ENCODE peak calls at places on chromosome 4, in six cellular contexts. U, H, A, C, T and W are unnamed samples.

GRCh38 chr4:71296945-71297344 is 41.9 kb upstream of the SLC4A4 start:
- DNase-seq in C (no peak), U (no peak), T (no peak), H (no peak), A (no peak), W (no peak)

GRCh38 chr4:13535118-13535517 is 9.2 kb downstream of the NKX3-2 start:
- DNase-seq in A (no peak), H (no peak), C (no peak), T (no peak), U (no peak), W (no peak)

GRCh38 chr4:141153751-141154510 is 20.7 kb upstream of the RNF150 start:
- DNase-seq in T (no peak), A (no peak), H (no peak), C (no peak), U (no peak), W (no peak)

GRCh38 chr4:64230709-64231310 is 178.4 kb downstream of the TECRL start:
- DNase-seq in C (no peak), A (no peak), H (no peak), T (peak), U (peak), W (no peak)

GRCh38 chr4:181896609-181897008 is 346.6 kb upstream of the TENM3 start:
- DNase-seq in A (no peak), C (no peak), H (no peak), T (no peak), U (no peak), W (no peak)

GRCh38 chr4:108175966-108176365 is 7.2 kb upstream of the LEF1 start:
- DNase-seq in C (no peak), A (no peak), H (no peak), T (no peak), U (no peak), W (no peak)

GRCh38 chr4:28229092-28229491 is 1368.5 kb downstream of the STIM2 start:
- DNase-seq in T (no peak), A (no peak), H (no peak), U (peak), C (no peak), W (no peak)

GRCh38 chr4:15755321-15755750 is 22.8 kb upstream of the CD38 start:
- DNase-seq in A (no peak), H (no peak), C (no peak), U (no peak), T (no peak), W (no peak)

GRCh38 chr4:42627887-42628646 is 28.8 kb downstream of the ATP8A1 start:
- DNase-seq in H (peak), A (no peak), U (peak), C (peak), T (no peak), W (peak)

GRCh38 chr4:116229420-116229819 is 856.0 kb downstream of the TRAM1L1 start:
- DNase-seq in T (no peak), A (no peak), U (no peak), H (no peak), C (no peak), W (no peak)

GRCh38 chr4:108635070-108635655 is 14.8 kb downstream of the RPL34 start:
- DNase-seq in U (no peak), T (no peak), A (no peak), C (no peak), H (no peak), W (no peak)

GRCh38 chr4:10612476-10612875 is 72.1 kb downstream of the CLNK start:
- DNase-seq in T (no peak), H (no peak), U (no peak), A (no peak), C (no peak), W (no peak)

GRCh38 chr4:163048447-163048846 is 118.2 kb downstream of the NAF1 start:
- DNase-seq in T (no peak), H (no peak), U (peak), C (no peak), A (no peak), W (no peak)

GRCh38 chr4:55509272-55509671 is 37.4 kb downstream of the CLOCK start:
- DNase-seq in U (no peak), A (no peak), T (no peak), C (no peak), H (no peak), W (no peak)

GRCh38 chr4:147731611-147732515 is at the start of gene ARHGAP10:
- DNase-seq in C (peak), A (peak), U (peak), T (no peak), H (peak), W (peak)

GRCh38 chr4:87657525-87657924 is 7.4 kb downstream of the DMP1 start:
- DNase-seq in T (no peak), U (peak), H (no peak), A (no peak), C (no peak), W (no peak)

GRCh38 chr4:154586296-154587033 is 4.1 kb downstream of the FGA start:
- DNase-seq in U (no peak), A (no peak), T (no peak), C (no peak), H (no peak), W (no peak)

GRCh38 chr4:153521467-153521866 is 55.3 kb downstream of the TMEM131L start:
- DNase-seq in T (no peak), H (no peak), A (no peak), U (no peak), C (no peak), W (peak)

GRCh38 chr4:78545275-78546246 is 6.0 kb upstream of the ANXA3 start:
- DNase-seq in C (no peak), H (no peak), U (no peak), T (no peak), A (no peak), W (no peak)

GRCh38 chr4:33649015-33649414 is 2595.3 kb downstream of the ARAP2 start:
- DNase-seq in T (no peak), U (peak), C (no peak), A (no peak), H (no peak), W (no peak)

DNA sequence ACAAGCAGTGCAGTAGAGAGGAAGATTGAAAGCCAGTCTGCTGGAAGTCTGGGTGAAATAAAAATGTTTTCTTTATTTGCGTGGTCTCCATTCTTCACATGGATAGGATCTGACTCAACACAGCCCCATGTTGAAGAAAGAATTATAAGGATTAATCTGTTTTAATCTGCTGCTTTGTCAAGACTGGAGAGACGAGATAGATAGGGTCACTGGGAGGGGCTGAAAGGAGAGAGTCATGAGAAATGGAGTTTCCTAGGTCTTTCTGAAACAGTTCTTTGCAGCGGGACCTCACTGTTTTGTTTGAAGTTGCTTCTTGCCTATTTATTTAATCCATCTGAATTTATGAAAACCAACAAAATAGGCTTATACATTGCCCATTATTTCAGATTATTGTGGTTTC is 32.4 kb upstream of the RHOH start:
- DNase-seq in U (no peak), H (no peak), T (no peak), C (no peak), A (no peak), W (no peak)
- H3K27ac ChIP-seq in U (no peak), H (no peak), T (no peak), C (no peak), A (no peak), W (no peak)

DNA sequence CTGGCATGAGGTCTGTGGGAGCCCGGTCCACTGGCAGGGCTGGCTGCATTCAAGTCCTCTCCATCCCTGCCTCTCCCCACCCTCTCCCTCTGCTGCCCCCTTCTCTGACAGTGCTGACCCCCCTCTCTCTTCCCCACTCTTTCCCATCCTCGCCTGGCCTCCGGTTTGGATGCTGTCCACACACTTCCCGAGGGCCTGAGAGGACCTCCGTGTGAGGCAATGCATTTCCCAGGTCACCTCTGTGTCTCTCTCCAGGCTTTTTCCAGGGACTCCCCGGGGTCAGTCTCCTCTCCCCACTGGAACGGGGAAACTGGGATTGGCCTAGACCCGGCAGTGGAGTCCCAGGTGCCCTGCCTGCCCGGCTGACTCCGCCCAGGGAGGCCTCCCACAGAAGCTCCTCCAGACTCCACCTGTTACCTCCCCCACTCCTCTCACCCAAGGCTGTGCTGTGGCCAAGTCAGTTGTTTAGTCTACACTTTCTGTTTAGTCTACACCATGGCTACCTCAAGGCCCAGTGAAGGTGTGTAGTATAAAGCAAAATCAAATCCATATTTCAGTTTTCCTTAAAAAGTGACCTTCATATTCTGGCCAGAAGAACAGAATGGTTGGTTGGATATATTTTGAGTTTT is 146.8 kb downstream of the PTTG2 start:
- DNase-seq in T (no peak), A (no peak), C (no peak), U (no peak), H (no peak), W (no peak)
- H3K27ac ChIP-seq in T (no peak), A (no peak), C (no peak), U (no peak), H (no peak), W (no peak)

DNA sequence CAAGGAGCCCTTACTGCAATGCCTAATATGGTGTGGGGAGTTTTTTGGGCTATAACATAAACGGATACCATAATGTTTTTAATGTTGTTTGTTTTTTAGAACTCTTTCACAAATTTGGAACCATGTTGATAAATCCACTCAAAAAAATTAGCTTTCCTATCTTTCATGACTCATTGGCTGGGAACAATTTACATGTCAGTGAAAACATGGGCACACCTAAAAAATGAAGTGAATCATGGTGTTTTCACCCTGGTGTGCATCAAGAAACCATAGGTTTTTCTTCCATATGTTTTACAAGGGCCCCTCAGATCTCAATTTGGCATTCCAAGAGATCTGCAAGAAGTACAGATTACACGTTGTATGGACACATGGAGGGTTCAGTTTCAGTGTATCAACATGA is 207.1 kb downstream of the NWD2 start:
- DNase-seq in U (no peak), T (no peak), H (no peak), A (no peak), C (no peak), W (no peak)
- H3K27ac ChIP-seq in U (no peak), T (no peak), H (no peak), A (no peak), C (no peak), W (no peak)

DNA sequence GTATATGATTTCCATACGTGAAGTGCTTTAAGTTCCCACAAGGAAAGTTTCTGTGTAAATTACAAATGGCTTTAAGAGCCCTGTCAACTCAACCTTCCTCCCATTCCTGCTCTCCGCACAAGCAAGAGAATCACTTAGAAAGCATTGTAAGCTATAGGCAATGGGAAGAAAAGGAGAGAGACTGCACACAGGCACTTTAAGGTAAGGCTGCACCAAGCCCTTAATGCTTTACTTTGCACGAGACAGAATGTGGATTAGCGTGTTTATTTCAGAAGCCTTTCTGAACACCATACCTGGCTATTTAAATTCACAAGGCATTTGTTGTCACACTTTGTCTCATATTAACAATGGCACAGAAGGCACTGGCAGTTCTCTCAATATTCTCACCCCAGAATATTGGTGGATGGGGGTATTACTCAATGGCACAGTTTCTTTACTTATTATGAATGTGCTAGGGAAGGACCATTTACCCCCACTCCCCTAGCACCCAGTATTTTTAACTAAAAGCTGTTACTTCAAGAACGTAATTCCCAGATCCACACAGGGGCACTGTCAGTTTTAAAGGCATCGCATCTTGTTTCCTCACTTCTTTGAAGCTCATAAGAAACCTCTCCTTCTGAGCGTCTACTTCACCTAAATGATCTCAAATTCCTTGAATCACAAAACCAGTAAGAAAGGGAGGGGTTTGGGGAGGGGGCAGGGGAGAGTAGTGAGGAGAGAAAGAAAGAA is 150.0 kb downstream of the MAML3 start:
- DNase-seq in A (no peak), C (no peak), T (no peak), H (no peak), U (no peak), W (no peak)
- H3K27ac ChIP-seq in A (peak), C (peak), T (no peak), H (peak), U (no peak), W (no peak)

GRCh38 chr4:38060829-38061431 is 100.7 kb downstream of the PTTG2 start:
- DNase-seq in C (no peak), U (no peak), H (no peak), T (no peak), A (no peak), W (no peak)

GRCh38 chr4:38062088-38062893 is 102.1 kb downstream of the PTTG2 start:
- DNase-seq in T (peak), A (peak), U (peak), C (peak), H (peak), W (peak)

GRCh38 chr4:38055566-38055965 is 95.4 kb downstream of the PTTG2 start:
- DNase-seq in A (no peak), H (no peak), T (no peak), U (no peak), C (no peak), W (no peak)

GRCh38 chr4:38056024-38056685 is 96.0 kb downstream of the PTTG2 start:
- DNase-seq in A (no peak), T (no peak), C (peak), U (no peak), H (no peak), W (no peak)

DNA sequence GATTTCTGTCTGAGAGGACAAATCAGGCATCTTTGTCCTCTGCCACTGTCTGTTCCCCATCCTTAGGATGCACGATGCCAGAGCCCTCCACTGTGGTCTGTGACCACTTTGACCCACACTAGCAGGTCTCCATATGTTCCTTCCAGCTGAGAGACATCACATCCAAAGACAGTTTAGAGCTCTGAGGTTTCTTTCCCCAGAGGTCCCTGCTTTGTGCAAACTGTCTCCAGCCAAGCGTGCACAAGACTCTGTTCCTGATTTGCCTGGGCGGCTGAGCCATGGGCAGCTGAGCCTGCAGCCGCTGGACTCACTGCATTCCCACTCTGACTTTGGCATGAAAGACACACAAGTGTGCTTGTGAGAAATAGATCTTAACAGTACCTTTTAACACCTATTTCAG is 98.0 kb downstream of the PTTG2 start:
- DNase-seq in U (no peak), A (no peak), C (no peak), H (no peak), T (no peak), W (no peak)
- H3K27ac ChIP-seq in U (no peak), A (no peak), C (no peak), H (no peak), T (no peak), W (no peak)

GRCh38 chr4:148790691-148791090 is 348.5 kb upstream of the NR3C2 start:
- DNase-seq in C (no peak), A (no peak), U (no peak), T (no peak), H (no peak), W (no peak)
- H3K27ac ChIP-seq in C (no peak), A (peak), U (no peak), T (no peak), H (no peak), W (no peak)

GRCh38 chr4:149050840-149051239 is 608.6 kb upstream of the NR3C2 start:
- DNase-seq in C (no peak), T (no peak), U (no peak), A (no peak), H (no peak), W (no peak)

GRCh38 chr4:149057594-149057993 is 615.4 kb upstream of the NR3C2 start:
- DNase-seq in U (no peak), H (no peak), A (no peak), T (no peak), C (no peak), W (no peak)

GRCh38 chr4:149056615-149057014 is 614.4 kb upstream of the NR3C2 start:
- DNase-seq in C (no peak), T (no peak), A (no peak), H (no peak), U (no peak), W (no peak)
- H3K27ac ChIP-seq in C (no peak), T (no peak), A (no peak), H (no peak), U (no peak), W (no peak)